ENCODE peak calls at places on chromosomes 11 and 22, in nine cellular contexts. L is AG04449; W is pancreas; Z is endothelial cell; S is right cardiac atrium; H is H9; G is stimulated activated CD8-positive, alpha-beta memory T cell treated with anti-CD3 and anti-CD28 coated beads, Interleukin-4, amount 100 ng/mL, for 4 hours; B is RPMI8226; D is neuronal stem cell. J is an unnamed sample.

GRCh38 chr11:10375280-10376048 is 70.6 kb downstream of the ADM start:
- DNase-seq in L (peak), W (no peak), Z (no peak), S (no peak), H (no peak), G (no peak), B (no peak), D (no peak), J (peak)

GRCh38 chr22:36360011-36360410 is 27.8 kb downstream of the MYH9 start:
- DNase-seq in L (no peak), W (no peak), Z (no peak), S (no peak), H (no peak), G (no peak), B (no peak), D (no peak), J (no peak)

GRCh38 chr11:26062665-26063064 is 269.3 kb upstream of the ANO3 start:
- DNase-seq in L (no peak), W (no peak), Z (no peak), S (no peak), H (no peak), G (no peak), B (no peak), D (no peak), J (no peak)

GRCh38 chr22:46672731-46673130 is 52.5 kb downstream of the GRAMD4 start:
- DNase-seq in L (no peak), W (no peak), Z (no peak), S (peak), H (no peak), G (no peak), B (no peak), D (no peak), J (no peak)

GRCh38 chr11:47856186-47856585 is 8.0 kb upstream of the NUP160 start:
- DNase-seq in L (no peak), W (no peak), Z (no peak), S (no peak), H (no peak), G (no peak), B (no peak), D (no peak), J (no peak)

GRCh38 chr11:62062223-62062861 is 61.5 kb upstream of the INCENP start:
- DNase-seq in L (no peak), W (no peak), Z (no peak), S (peak), H (no peak), G (no peak), B (no peak), D (no peak), J (no peak)

GRCh38 chr11:66311470-66311964 is 5.3 kb downstream of the CD248 start:
- DNase-seq in L (no peak), W (no peak), Z (no peak), S (no peak), H (no peak), G (no peak), B (no peak), D (no peak), J (no peak)

GRCh38 chr22:44102121-44102520 is 78.0 kb downstream of the PARVB start:
- DNase-seq in L (no peak), W (no peak), Z (no peak), S (no peak), H (no peak), G (no peak), B (no peak), D (no peak), J (no peak)

GRCh38 chr11:83456075-83456474 is 169.9 kb upstream of the CCDC90B start:
- DNase-seq in L (no peak), W (no peak), Z (no peak), S (no peak), H (peak), G (no peak), B (no peak), D (peak), J (no peak)

GRCh38 chr11:84790849-84791427 is 836.2 kb downstream of the DLG2 start:
- DNase-seq in L (no peak), W (no peak), Z (no peak), S (no peak), H (no peak), G (no peak), B (no peak), D (no peak), J (no peak)

GRCh38 chr11:77322506-77322905 is 21.0 kb upstream of the GDPD4 start:
- DNase-seq in L (no peak), W (no peak), Z (no peak), S (no peak), H (no peak), G (no peak), B (no peak), D (no peak), J (peak)

GRCh38 chr11:7545611-7546010 is 31.8 kb downstream of the PPFIBP2 start:
- DNase-seq in L (no peak), W (no peak), Z (no peak), S (no peak), H (no peak), G (no peak), B (no peak), D (no peak), J (no peak)

GRCh38 chr11:2383823-2384722 is 7.0 kb downstream of the CD81 start:
- DNase-seq in L (no peak), W (no peak), Z (no peak), S (peak), H (peak), G (no peak), B (no peak), D (no peak), J (no peak)

GRCh38 chr22:48954781-48955311 is 872.8 kb downstream of the BRD1 start:
- DNase-seq in L (no peak), W (peak), Z (no peak), S (no peak), H (peak), G (no peak), B (no peak), D (no peak), J (no peak)

GRCh38 chr11:81237139-81237538 is 1496.5 kb downstream of the FAM181B start:
- DNase-seq in L (no peak), W (no peak), Z (peak), S (no peak), H (no peak), G (no peak), B (peak), D (peak), J (no peak)

GRCh38 chr11:73907191-73907590 is 30.4 kb downstream of the PAAF1 start:
- DNase-seq in L (no peak), W (no peak), Z (no peak), S (no peak), H (no peak), G (no peak), B (no peak), D (no peak), J (no peak)

GRCh38 chr22:29710922-29711593 is 8.7 kb upstream of the CABP7 start:
- DNase-seq in L (no peak), W (peak), Z (no peak), S (peak), H (no peak), G (no peak), B (no peak), D (no peak), J (no peak)

GRCh38 chr11:117663826-117664225 is 133.2 kb downstream of the DSCAML1 start:
- DNase-seq in L (no peak), W (no peak), Z (no peak), S (no peak), H (no peak), G (no peak), B (no peak), D (no peak), J (no peak)

GRCh38 chr11:31655483-31655882 is 145.9 kb downstream of the ELP4 start:
- DNase-seq in L (peak), W (no peak), Z (no peak), S (no peak), H (no peak), G (no peak), B (no peak), D (no peak), J (peak)

GRCh38 chr22:45170001-45170466 is 6.3 kb downstream of the NUP50 start:
- DNase-seq in L (no peak), W (no peak), Z (no peak), S (no peak), H (no peak), G (no peak), B (no peak), D (no peak), J (no peak)